ENCODE peak calls at places on chromosomes 11 and 22, in five cellular contexts. One of them, this sample, is unnamed.
A peak's percentile ranks its signal among the peaks of the same experiment; 100 is the strongest.

GRCh38 chr11:102237096-102237735 is 80.1 kb upstream of the BIRC3 start:
- DNase-seq in lower lobe of right lung: no peak
- DNase-seq in fibroblast of lung: peak; percentile 31
- DNase-seq in H7: no peak
- DNase-seq in sigmoid colon: no peak
- DNase-seq in this sample: peak; percentile 15

GRCh38 chr11:8207080-8208000 is 38.5 kb upstream of the RIC3 start:
- DNase-seq in lower lobe of right lung: no peak
- DNase-seq in fibroblast of lung: no peak
- DNase-seq in H7: peak; percentile 48
- DNase-seq in sigmoid colon: no peak
- DNase-seq in this sample: no peak

GRCh38 chr22:35627267-35628041 is 10.3 kb upstream of the MB start:
- DNase-seq in lower lobe of right lung: peak; percentile 88
- DNase-seq in fibroblast of lung: peak; percentile 92
- DNase-seq in H7: peak; percentile 82
- DNase-seq in sigmoid colon: peak; percentile 93
- DNase-seq in this sample: peak; percentile 76

GRCh38 chr11:47577460-47578041 is 1.2 kb downstream of the KBTBD4 start:
- DNase-seq in lower lobe of right lung: peak; percentile 20
- DNase-seq in fibroblast of lung: no peak
- DNase-seq in H7: peak; percentile 13
- DNase-seq in sigmoid colon: no peak
- DNase-seq in this sample: no peak

GRCh38 chr11:113241190-113242051 is 73.0 kb upstream of the TTC12 start:
- DNase-seq in lower lobe of right lung: no peak
- DNase-seq in fibroblast of lung: peak; percentile 61
- DNase-seq in H7: no peak
- DNase-seq in sigmoid colon: no peak
- DNase-seq in this sample: no peak

GRCh38 chr11:111605681-111606080 is 3.4 kb downstream of the SIK2 start:
- DNase-seq in lower lobe of right lung: no peak
- DNase-seq in fibroblast of lung: no peak
- DNase-seq in H7: no peak
- DNase-seq in sigmoid colon: no peak
- DNase-seq in this sample: no peak

GRCh38 chr11:108025387-108026080 is 16.8 kb downstream of the CUL5 start:
- DNase-seq in lower lobe of right lung: no peak
- DNase-seq in fibroblast of lung: peak; percentile 14
- DNase-seq in H7: no peak
- DNase-seq in sigmoid colon: no peak
- DNase-seq in this sample: no peak

GRCh38 chr22:48492371-48493320 is 1335.0 kb downstream of the BRD1 start:
- DNase-seq in lower lobe of right lung: peak; percentile 69
- DNase-seq in fibroblast of lung: peak; percentile 78
- DNase-seq in H7: peak; percentile 92
- DNase-seq in sigmoid colon: peak; percentile 76
- DNase-seq in this sample: peak; percentile 66

GRCh38 chr11:44787981-44788380 is 61.2 kb downstream of the TSPAN18 start:
- DNase-seq in lower lobe of right lung: no peak
- DNase-seq in fibroblast of lung: no peak
- DNase-seq in H7: no peak
- DNase-seq in sigmoid colon: no peak
- DNase-seq in this sample: no peak
- H3K4me3 ChIP-seq in lower lobe of right lung: no peak overlapping the region
- H3K4me3 ChIP-seq in fibroblast of lung: no peak overlapping the region
- H3K4me3 ChIP-seq in H7: no peak overlapping the region
- H3K4me3 ChIP-seq in sigmoid colon: no peak overlapping the region
- H3K4me3 ChIP-seq in this sample: no peak overlapping the region

GRCh38 chr11:76721755-76722677 is 51.5 kb upstream of the LRRC32 start:
- DNase-seq in lower lobe of right lung: peak; percentile 88
- DNase-seq in fibroblast of lung: peak; percentile 79
- DNase-seq in H7: peak; percentile 88
- DNase-seq in sigmoid colon: peak; percentile 90
- DNase-seq in this sample: peak; percentile 82
- H3K4me3 ChIP-seq in lower lobe of right lung: no peak overlapping the region
- H3K4me3 ChIP-seq in fibroblast of lung: no peak overlapping the region
- H3K4me3 ChIP-seq in H7: no peak overlapping the region
- H3K4me3 ChIP-seq in sigmoid colon: no peak overlapping the region
- H3K4me3 ChIP-seq in this sample: no peak overlapping the region

GRCh38 chr11:119365071-119365591 is 16.4 kb downstream of the USP2 start:
- DNase-seq in lower lobe of right lung: no peak
- DNase-seq in fibroblast of lung: no peak
- DNase-seq in H7: no peak
- DNase-seq in sigmoid colon: no peak
- DNase-seq in this sample: no peak

GRCh38 chr11:119363874-119364590 is 17.5 kb downstream of the USP2 start:
- DNase-seq in lower lobe of right lung: peak; percentile 70
- DNase-seq in fibroblast of lung: no peak
- DNase-seq in H7: peak; percentile 98
- DNase-seq in sigmoid colon: peak; percentile 81
- DNase-seq in this sample: no peak

GRCh38 chr11:119362741-119363080 is 16.2 kb upstream of the MFRP start:
- DNase-seq in lower lobe of right lung: no peak
- DNase-seq in fibroblast of lung: no peak
- DNase-seq in H7: no peak
- DNase-seq in sigmoid colon: no peak
- DNase-seq in this sample: no peak

GRCh38 chr11:119361961-119362725 is 15.6 kb upstream of the MFRP start:
- DNase-seq in lower lobe of right lung: no peak
- DNase-seq in fibroblast of lung: no peak
- DNase-seq in H7: no peak
- DNase-seq in sigmoid colon: no peak
- DNase-seq in this sample: no peak

DNA sequence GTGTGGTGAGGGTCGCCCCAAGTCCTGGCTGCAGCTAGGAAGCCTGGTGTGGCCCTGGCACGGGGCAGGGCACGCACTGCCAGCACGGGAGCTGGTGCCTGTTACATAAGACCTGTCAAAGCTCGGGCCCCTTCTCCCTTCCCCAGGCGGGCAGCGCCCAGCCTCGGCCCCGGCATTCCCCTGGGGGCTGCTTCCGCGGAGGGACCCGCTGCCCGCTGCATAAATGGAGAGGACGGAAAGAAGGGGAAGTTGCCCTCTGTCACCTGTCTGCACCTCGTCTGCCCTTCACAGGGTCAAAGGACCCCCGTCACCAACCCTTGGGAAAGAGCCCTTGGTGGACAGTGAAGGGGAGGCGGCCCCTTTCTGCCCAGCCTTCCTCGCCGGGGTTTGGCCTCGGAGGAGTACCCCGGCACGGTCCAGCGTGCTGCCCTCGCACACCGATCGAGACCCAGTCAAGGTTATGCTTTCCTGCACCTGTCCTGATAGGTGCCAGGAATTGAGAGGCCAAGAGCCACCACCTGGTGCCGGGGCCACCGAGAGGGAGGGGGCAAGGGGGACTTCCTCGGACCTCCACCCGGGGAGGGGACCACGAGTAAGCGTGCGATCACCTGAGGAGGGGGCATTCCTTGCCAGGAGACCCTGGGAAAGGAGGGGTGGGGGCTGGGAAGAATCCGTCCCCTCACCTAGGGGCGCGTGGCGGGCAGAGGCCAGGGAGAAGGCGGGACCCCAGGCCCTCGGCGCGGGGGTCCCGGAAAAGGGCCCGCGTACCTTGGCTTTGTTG is 16.8 kb upstream of the MFRP start:
- DNase-seq in lower lobe of right lung: no peak
- DNase-seq in fibroblast of lung: no peak
- DNase-seq in H7: peak; percentile 72
- DNase-seq in sigmoid colon: no peak
- DNase-seq in this sample: no peak
- H3K4me3 ChIP-seq in lower lobe of right lung: peak overlapping the region; percentile 51
- H3K4me3 ChIP-seq in fibroblast of lung: peak overlapping the region; percentile 34
- H3K4me3 ChIP-seq in H7: peak overlapping the region; percentile 52
- H3K4me3 ChIP-seq in sigmoid colon: peak overlapping the region; percentile 60
- H3K4me3 ChIP-seq in this sample: no peak overlapping the region

DNA sequence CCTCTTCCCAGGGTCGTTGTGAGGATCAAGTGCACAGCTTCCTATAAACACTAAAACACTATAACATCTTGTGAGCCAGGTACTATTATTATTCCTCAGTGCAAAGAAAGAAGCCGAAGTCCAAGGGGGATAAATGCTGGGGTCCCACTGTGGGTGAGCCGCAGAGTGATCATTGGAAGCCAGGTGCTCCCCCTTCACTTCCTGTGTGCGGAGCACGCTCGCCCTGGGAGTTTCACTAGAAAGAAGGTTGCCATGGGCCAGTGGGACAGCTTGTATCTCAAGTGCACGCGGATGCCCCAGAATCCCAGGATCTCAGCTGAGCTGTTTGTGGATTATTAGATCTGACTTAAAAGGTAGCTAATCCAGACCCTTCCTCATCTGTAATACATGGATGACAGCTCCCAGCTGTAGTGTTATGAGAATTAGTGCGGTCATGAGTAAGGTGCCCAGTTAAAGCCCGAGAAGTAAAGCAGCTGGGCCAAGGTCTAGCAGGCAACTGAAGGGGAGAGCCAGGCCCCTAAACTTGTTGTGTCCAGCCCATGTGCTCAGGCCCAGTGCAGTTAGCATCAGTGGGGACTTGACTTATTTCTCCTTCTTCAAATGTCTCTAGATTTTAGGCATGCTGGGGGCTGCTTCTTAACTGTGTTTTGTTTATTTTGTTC is 941 bp downstream of the CBY1 start:
- DNase-seq in lower lobe of right lung: no peak
- DNase-seq in fibroblast of lung: peak; percentile 20
- DNase-seq in H7: peak; percentile 66
- DNase-seq in sigmoid colon: no peak
- DNase-seq in this sample: peak; percentile 49
- H3K4me3 ChIP-seq in lower lobe of right lung: peak overlapping the region; percentile 98
- H3K4me3 ChIP-seq in fibroblast of lung: peak overlapping the region; percentile 83
- H3K4me3 ChIP-seq in H7: peak overlapping the region; percentile 86
- H3K4me3 ChIP-seq in sigmoid colon: peak overlapping the region; percentile 78
- H3K4me3 ChIP-seq in this sample: peak overlapping the region; percentile 89

DNA sequence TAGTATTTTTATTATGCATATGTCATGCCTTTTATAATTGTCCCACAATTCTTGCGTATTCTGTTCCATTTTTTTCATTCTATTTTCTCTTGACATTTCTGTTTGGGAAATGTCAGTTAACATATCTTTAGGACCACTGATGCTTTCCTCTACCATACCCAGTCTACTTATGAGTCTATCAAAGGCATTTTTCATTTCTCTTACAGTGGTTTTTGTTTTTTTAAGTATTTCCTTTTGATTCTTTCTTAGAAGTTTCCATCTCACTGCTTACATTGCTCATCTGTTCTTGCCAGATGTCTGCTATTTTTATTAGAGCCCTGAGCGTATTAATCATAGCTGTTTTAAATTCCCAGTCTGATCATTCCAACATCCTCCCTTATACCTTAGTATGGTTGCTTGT is 29.3 kb upstream of the OR8B8 start:
- DNase-seq in lower lobe of right lung: no peak
- DNase-seq in fibroblast of lung: no peak
- DNase-seq in H7: no peak
- DNase-seq in sigmoid colon: no peak
- DNase-seq in this sample: no peak
- H3K4me3 ChIP-seq in lower lobe of right lung: no peak overlapping the region
- H3K4me3 ChIP-seq in fibroblast of lung: no peak overlapping the region
- H3K4me3 ChIP-seq in H7: no peak overlapping the region
- H3K4me3 ChIP-seq in sigmoid colon: no peak overlapping the region
- H3K4me3 ChIP-seq in this sample: no peak overlapping the region

GRCh38 chr11:5807580-5807979 is 1.1 kb upstream of the OR52N2 start:
- DNase-seq in lower lobe of right lung: no peak
- DNase-seq in fibroblast of lung: no peak
- DNase-seq in H7: no peak
- DNase-seq in sigmoid colon: no peak
- DNase-seq in this sample: no peak

GRCh38 chr11:5808500-5809121 is at the start of gene OR52N2:
- DNase-seq in lower lobe of right lung: peak; percentile 59
- DNase-seq in fibroblast of lung: peak; percentile 77
- DNase-seq in H7: peak; percentile 16
- DNase-seq in sigmoid colon: peak; percentile 80
- DNase-seq in this sample: peak; percentile 79

GRCh38 chr11:5809905-5810792 is 1.4 kb downstream of the OR52N2 start:
- DNase-seq in lower lobe of right lung: no peak
- DNase-seq in fibroblast of lung: no peak
- DNase-seq in H7: no peak
- DNase-seq in sigmoid colon: no peak
- DNase-seq in this sample: no peak

GRCh38 chr11:5803982-5804381 is 4.7 kb upstream of the OR52N2 start:
- DNase-seq in lower lobe of right lung: no peak
- DNase-seq in fibroblast of lung: no peak
- DNase-seq in H7: no peak
- DNase-seq in sigmoid colon: no peak
- DNase-seq in this sample: no peak

DNA sequence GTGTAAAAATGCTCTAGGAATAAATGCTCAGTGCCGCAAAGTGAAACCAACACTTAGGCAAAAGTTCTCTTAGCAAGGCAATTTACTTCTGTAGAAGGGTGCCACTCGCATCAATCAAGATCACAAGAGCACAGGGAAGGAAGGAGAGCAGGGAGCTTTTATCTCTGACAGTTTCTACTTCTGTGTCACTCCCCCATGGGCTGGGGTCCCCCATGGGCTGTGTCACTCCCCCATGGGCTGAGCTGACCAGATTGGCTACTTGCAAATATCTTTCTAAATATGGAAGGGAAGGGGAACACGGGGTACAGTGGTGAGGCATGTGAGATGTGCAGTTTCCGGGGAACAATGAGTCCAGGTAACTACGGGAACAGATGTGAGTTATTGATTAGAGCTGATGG is 397 bp downstream of the OR52N2 start:
- DNase-seq in lower lobe of right lung: no peak
- DNase-seq in fibroblast of lung: no peak
- DNase-seq in H7: no peak
- DNase-seq in sigmoid colon: no peak
- DNase-seq in this sample: peak; percentile 14
- H3K4me3 ChIP-seq in lower lobe of right lung: peak overlapping the region; percentile 56
- H3K4me3 ChIP-seq in fibroblast of lung: peak overlapping the region; percentile 58
- H3K4me3 ChIP-seq in H7: peak overlapping the region; percentile 55
- H3K4me3 ChIP-seq in sigmoid colon: peak overlapping the region; percentile 43
- H3K4me3 ChIP-seq in this sample: peak overlapping the region; percentile 57

DNA sequence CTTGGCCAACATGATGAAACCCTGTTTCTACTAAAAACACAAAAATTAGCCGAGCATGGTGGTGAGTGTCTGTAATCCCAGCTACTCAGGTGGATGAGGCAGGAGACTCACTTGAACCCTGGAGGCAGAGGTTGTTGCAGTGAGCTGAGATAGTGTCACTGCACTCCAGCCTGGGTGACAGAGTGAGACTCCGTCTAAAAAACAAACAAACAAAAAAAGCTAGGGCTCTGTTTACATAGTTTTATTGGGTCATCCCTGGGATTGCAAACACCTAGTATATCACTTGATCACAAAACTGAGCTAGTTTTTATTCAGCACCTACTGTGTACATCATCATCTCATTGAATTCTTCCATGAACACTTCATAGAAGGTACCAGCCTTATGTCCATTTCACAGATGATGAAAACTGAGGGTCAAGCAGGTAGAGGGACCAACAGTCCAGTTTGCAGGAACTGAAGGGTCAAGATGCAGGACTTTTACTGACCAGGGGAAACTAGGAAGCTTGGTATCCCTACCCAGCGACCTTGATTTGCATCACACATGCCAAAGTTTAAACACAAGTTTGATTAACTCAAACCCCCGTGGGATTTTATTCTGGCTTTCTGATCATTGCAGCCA is 9.2 kb upstream of the MRTFA start:
- DNase-seq in lower lobe of right lung: no peak
- DNase-seq in fibroblast of lung: no peak
- DNase-seq in H7: no peak
- DNase-seq in sigmoid colon: no peak
- DNase-seq in this sample: no peak
- H3K4me3 ChIP-seq in lower lobe of right lung: no peak overlapping the region
- H3K4me3 ChIP-seq in fibroblast of lung: no peak overlapping the region
- H3K4me3 ChIP-seq in H7: no peak overlapping the region
- H3K4me3 ChIP-seq in sigmoid colon: no peak overlapping the region
- H3K4me3 ChIP-seq in this sample: no peak overlapping the region

GRCh38 chr22:30046716-30047363 is 33.4 kb upstream of the HORMAD2 start:
- DNase-seq in lower lobe of right lung: no peak
- DNase-seq in fibroblast of lung: no peak
- DNase-seq in H7: no peak
- DNase-seq in sigmoid colon: peak; percentile 55
- DNase-seq in this sample: no peak
- H3K4me3 ChIP-seq in lower lobe of right lung: no peak overlapping the region
- H3K4me3 ChIP-seq in fibroblast of lung: no peak overlapping the region
- H3K4me3 ChIP-seq in H7: no peak overlapping the region
- H3K4me3 ChIP-seq in sigmoid colon: no peak overlapping the region
- H3K4me3 ChIP-seq in this sample: no peak overlapping the region

This sample was measured in NB4.